ENCODE peak calls at places on chromosome 17, in seven cellular contexts. One of them, this sample, is unnamed.

GRCh38 chr17:36643086-36643685 is 41.8 kb downstream of the MRM1 start:
- DNase-seq in K562: no peak
- DNase-seq in A549: no peak
- DNase-seq in HepG2: no peak
- DNase-seq in H1: no peak
- DNase-seq in GM12878: no peak
- DNase-seq in SK-N-SH: no peak
- DNase-seq in this sample: no peak

GRCh38 chr17:17540278-17540906 is 44.2 kb upstream of the RASD1 start:
- DNase-seq in K562: no peak
- DNase-seq in A549: no peak
- DNase-seq in HepG2: no peak
- DNase-seq in H1: no peak
- DNase-seq in GM12878: no peak
- DNase-seq in SK-N-SH: peak
- DNase-seq in this sample: no peak

GRCh38 chr17:17851101-17851500 is 14.3 kb upstream of the SREBF1 start:
- DNase-seq in K562: no peak
- DNase-seq in A549: no peak
- DNase-seq in HepG2: no peak
- DNase-seq in H1: no peak
- DNase-seq in GM12878: no peak
- DNase-seq in SK-N-SH: no peak
- DNase-seq in this sample: no peak

GRCh38 chr17:27766438-27766837 is 33.9 kb downstream of the NOS2 start:
- DNase-seq in K562: no peak
- DNase-seq in A549: no peak
- DNase-seq in HepG2: no peak
- DNase-seq in H1: no peak
- DNase-seq in GM12878: no peak
- DNase-seq in SK-N-SH: no peak
- DNase-seq in this sample: no peak

GRCh38 chr17:40174528-40174927 is 2.7 kb upstream of the RAPGEFL1 start:
- DNase-seq in K562: no peak
- DNase-seq in A549: no peak
- DNase-seq in HepG2: no peak
- DNase-seq in H1: no peak
- DNase-seq in GM12878: no peak
- DNase-seq in SK-N-SH: no peak
- DNase-seq in this sample: no peak

GRCh38 chr17:40560592-40561293 is 4.5 kb downstream of the CCR7 start:
- DNase-seq in K562: peak
- DNase-seq in A549: no peak
- DNase-seq in HepG2: no peak
- DNase-seq in H1: no peak
- DNase-seq in GM12878: peak
- DNase-seq in SK-N-SH: no peak
- DNase-seq in this sample: peak

GRCh38 chr17:32878211-32878610 is 1.3 kb upstream of the MYO1D start:
- DNase-seq in K562: no peak
- DNase-seq in A549: no peak
- DNase-seq in HepG2: no peak
- DNase-seq in H1: no peak
- DNase-seq in GM12878: no peak
- DNase-seq in SK-N-SH: no peak
- DNase-seq in this sample: peak

GRCh38 chr17:39385040-39385439 is 16.4 kb downstream of the FBXL20 start:
- DNase-seq in K562: no peak
- DNase-seq in A549: no peak
- DNase-seq in HepG2: no peak
- DNase-seq in H1: no peak
- DNase-seq in GM12878: no peak
- DNase-seq in SK-N-SH: no peak
- DNase-seq in this sample: no peak

GRCh38 chr17:27384261-27384701 is 72.0 kb upstream of the KSR1 start:
- DNase-seq in K562: no peak
- DNase-seq in A549: peak
- DNase-seq in HepG2: no peak
- DNase-seq in H1: no peak
- DNase-seq in GM12878: no peak
- DNase-seq in SK-N-SH: no peak
- DNase-seq in this sample: peak

GRCh38 chr17:57032343-57032742 is 52.7 kb upstream of the AKAP1 start:
- DNase-seq in K562: no peak
- DNase-seq in A549: no peak
- DNase-seq in HepG2: no peak
- DNase-seq in H1: no peak
- DNase-seq in GM12878: no peak
- DNase-seq in SK-N-SH: no peak
- DNase-seq in this sample: no peak

GRCh38 chr17:44595216-44595775 is 38.0 kb downstream of the FZD2 start:
- DNase-seq in K562: no peak
- DNase-seq in A549: no peak
- DNase-seq in HepG2: no peak
- DNase-seq in H1: no peak
- DNase-seq in GM12878: no peak
- DNase-seq in SK-N-SH: no peak
- DNase-seq in this sample: no peak

GRCh38 chr17:57480438-57481196 is 224.3 kb downstream of the MSI2 start:
- DNase-seq in K562: peak
- DNase-seq in A549: no peak
- DNase-seq in HepG2: peak
- DNase-seq in H1: no peak
- DNase-seq in GM12878: no peak
- DNase-seq in SK-N-SH: peak
- DNase-seq in this sample: peak

GRCh38 chr17:7618608-7619007 is 3.9 kb upstream of the FXR2 start:
- DNase-seq in K562: no peak
- DNase-seq in A549: no peak
- DNase-seq in HepG2: no peak
- DNase-seq in H1: no peak
- DNase-seq in GM12878: no peak
- DNase-seq in SK-N-SH: no peak
- DNase-seq in this sample: no peak

GRCh38 chr17:21300601-21301571 is 16.4 kb downstream of the MAP2K3 start:
- DNase-seq in K562: no peak
- DNase-seq in A549: no peak
- DNase-seq in HepG2: no peak
- DNase-seq in H1: no peak
- DNase-seq in GM12878: no peak
- DNase-seq in SK-N-SH: no peak
- DNase-seq in this sample: no peak

GRCh38 chr17:15377200-15377599 is 35.8 kb upstream of the TEKT3 start:
- DNase-seq in K562: no peak
- DNase-seq in A549: no peak
- DNase-seq in HepG2: no peak
- DNase-seq in H1: no peak
- DNase-seq in GM12878: no peak
- DNase-seq in SK-N-SH: no peak
- DNase-seq in this sample: peak

GRCh38 chr17:10210151-10210574 is 11.8 kb upstream of the GAS7 start:
- DNase-seq in K562: no peak
- DNase-seq in A549: no peak
- DNase-seq in HepG2: no peak
- DNase-seq in H1: peak
- DNase-seq in GM12878: no peak
- DNase-seq in SK-N-SH: no peak
- DNase-seq in this sample: peak

GRCh38 chr17:5003214-5003867 is 5.6 kb downstream of the KIF1C start:
- DNase-seq in K562: no peak
- DNase-seq in A549: no peak
- DNase-seq in HepG2: no peak
- DNase-seq in H1: no peak
- DNase-seq in GM12878: no peak
- DNase-seq in SK-N-SH: no peak
- DNase-seq in this sample: no peak

GRCh38 chr17:49572226-49572625 is 3.4 kb upstream of the NXPH3 start:
- DNase-seq in K562: no peak
- DNase-seq in A549: no peak
- DNase-seq in HepG2: no peak
- DNase-seq in H1: no peak
- DNase-seq in GM12878: no peak
- DNase-seq in SK-N-SH: no peak
- DNase-seq in this sample: no peak

GRCh38 chr17:3639981-3640596 is 3.5 kb downstream of the CTNS start:
- DNase-seq in K562: peak
- DNase-seq in A549: no peak
- DNase-seq in HepG2: no peak
- DNase-seq in H1: no peak
- DNase-seq in GM12878: no peak
- DNase-seq in SK-N-SH: no peak
- DNase-seq in this sample: peak

GRCh38 chr17:79361221-79361734 is 249.6 kb downstream of the RBFOX3 start:
- DNase-seq in K562: no peak
- DNase-seq in A549: no peak
- DNase-seq in HepG2: no peak
- DNase-seq in H1: no peak
- DNase-seq in GM12878: no peak
- DNase-seq in SK-N-SH: no peak
- DNase-seq in this sample: no peak
- TF ChIP-seq RFX5 in K562: no peak
- TF ChIP-seq RFX5 in A549: no peak
- TF ChIP-seq RFX5 in HepG2: no peak
- TF ChIP-seq RFX5 in H1: no peak
- TF ChIP-seq RFX5 in GM12878: no peak
- TF ChIP-seq RFX5 in SK-N-SH: no peak
- TF ChIP-seq RFX5 in this sample: no peak

GRCh38 chr17:76382803-76383644 is 1.4 kb upstream of the SPHK1 start:
- DNase-seq in K562: peak
- DNase-seq in A549: peak
- DNase-seq in HepG2: peak
- DNase-seq in H1: no peak
- DNase-seq in GM12878: no peak
- DNase-seq in SK-N-SH: peak
- DNase-seq in this sample: peak
- TF ChIP-seq RFX5 in K562: no peak
- TF ChIP-seq RFX5 in A549: no peak
- TF ChIP-seq RFX5 in HepG2: no peak
- TF ChIP-seq RFX5 in H1: no peak
- TF ChIP-seq RFX5 in GM12878: no peak
- TF ChIP-seq RFX5 in SK-N-SH: no peak
- TF ChIP-seq RFX5 in this sample: no peak

DNA sequence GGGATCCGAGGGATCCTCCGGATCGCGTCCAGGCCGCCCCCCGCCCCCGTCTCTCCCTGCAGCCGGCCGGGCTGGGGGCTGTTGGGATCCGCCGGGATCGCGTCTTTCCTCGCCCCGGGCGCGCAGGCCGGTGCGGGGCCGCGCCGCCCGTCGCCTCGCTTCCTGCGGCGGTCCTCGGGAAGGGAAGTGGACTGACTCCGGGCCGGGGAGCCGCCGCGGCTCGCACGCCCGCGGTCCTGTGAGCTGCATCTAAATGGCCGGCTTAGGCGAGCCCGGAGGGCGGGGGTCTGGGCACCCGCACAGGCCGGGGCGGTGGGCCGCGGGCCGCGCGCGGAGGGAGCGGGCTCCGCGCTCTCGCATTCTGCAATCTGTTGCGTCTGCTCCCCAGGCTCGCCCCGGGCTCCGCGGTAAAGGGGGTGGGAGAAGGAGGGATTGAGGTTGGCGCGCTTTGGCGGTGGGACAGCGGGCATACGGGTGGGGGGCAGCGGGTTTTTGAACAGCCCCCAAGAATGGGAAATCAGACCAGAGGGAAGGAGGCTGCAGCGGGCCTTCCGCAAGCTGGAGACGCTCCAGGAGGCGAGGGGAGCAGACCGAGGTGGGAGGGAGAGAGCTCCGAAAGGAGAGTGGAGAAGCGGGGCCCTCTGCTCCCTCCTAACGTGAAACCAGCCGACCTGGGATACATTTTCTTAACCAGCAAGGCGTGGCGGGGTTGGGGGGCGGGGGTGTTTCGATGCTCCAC is 2.2 kb downstream of the TMEM132E start:
- DNase-seq in K562: no peak
- DNase-seq in A549: no peak
- DNase-seq in HepG2: no peak
- DNase-seq in H1: no peak
- DNase-seq in GM12878: no peak
- DNase-seq in SK-N-SH: peak
- DNase-seq in this sample: no peak
- TF ChIP-seq RFX5 in K562: no peak
- TF ChIP-seq RFX5 in A549: no peak
- TF ChIP-seq RFX5 in HepG2: no peak
- TF ChIP-seq RFX5 in H1: no peak
- TF ChIP-seq RFX5 in GM12878: no peak
- TF ChIP-seq RFX5 in SK-N-SH: no peak
- TF ChIP-seq RFX5 in this sample: no peak

GRCh38 chr17:64355536-64356303 is 34.9 kb downstream of the PECAM1 start:
- DNase-seq in K562: no peak
- DNase-seq in A549: no peak
- DNase-seq in HepG2: no peak
- DNase-seq in H1: no peak
- DNase-seq in GM12878: no peak
- DNase-seq in SK-N-SH: no peak
- DNase-seq in this sample: peak

GRCh38 chr17:64356304-64356686 is 34.4 kb downstream of the PECAM1 start:
- DNase-seq in K562: no peak
- DNase-seq in A549: no peak
- DNase-seq in HepG2: no peak
- DNase-seq in H1: no peak
- DNase-seq in GM12878: no peak
- DNase-seq in SK-N-SH: no peak
- DNase-seq in this sample: no peak

GRCh38 chr17:64354396-64354795 is 36.3 kb downstream of the PECAM1 start:
- DNase-seq in K562: no peak
- DNase-seq in A549: no peak
- DNase-seq in HepG2: no peak
- DNase-seq in H1: no peak
- DNase-seq in GM12878: no peak
- DNase-seq in SK-N-SH: no peak
- DNase-seq in this sample: no peak

GRCh38 chr17:64357191-64357981 is 33.3 kb downstream of the PECAM1 start:
- DNase-seq in K562: peak
- DNase-seq in A549: no peak
- DNase-seq in HepG2: no peak
- DNase-seq in H1: no peak
- DNase-seq in GM12878: no peak
- DNase-seq in SK-N-SH: no peak
- DNase-seq in this sample: peak

DNA sequence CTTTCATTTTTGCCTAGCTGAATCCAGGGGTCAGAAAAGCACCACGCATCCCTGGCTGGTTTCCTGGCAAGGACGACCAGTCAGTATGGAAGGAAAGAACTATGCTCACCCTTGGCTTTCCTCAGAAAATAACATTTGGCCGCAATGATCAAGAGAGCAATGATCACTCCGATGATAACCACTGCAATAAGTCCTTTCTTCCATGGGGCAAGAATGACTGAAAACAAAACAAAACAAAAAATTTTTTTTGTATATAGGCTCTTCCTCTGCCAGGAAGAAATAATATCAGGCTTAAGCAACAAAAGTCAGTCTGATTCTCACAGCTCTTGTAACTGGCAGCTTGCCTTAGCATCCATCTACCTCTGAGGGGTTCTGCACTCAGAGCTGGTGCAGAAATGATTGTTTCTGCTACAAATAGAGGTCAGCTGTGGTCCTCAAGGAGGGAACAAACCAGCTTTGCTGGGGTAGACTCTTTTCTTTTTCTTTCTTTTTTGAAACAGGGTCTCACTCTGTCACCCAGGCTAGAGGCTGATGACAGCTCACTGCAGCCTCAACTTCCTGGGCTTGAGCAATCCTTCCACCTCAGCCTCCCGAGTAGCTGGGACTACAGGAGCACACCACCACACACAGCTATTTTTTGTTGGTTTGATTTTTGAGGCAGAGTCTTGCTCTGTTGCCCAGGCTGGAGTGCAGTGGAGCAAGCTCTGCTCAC is 35.7 kb downstream of the PECAM1 start:
- DNase-seq in K562: no peak
- DNase-seq in A549: no peak
- DNase-seq in HepG2: no peak
- DNase-seq in H1: no peak
- DNase-seq in GM12878: no peak
- DNase-seq in SK-N-SH: no peak
- DNase-seq in this sample: peak
- TF ChIP-seq RFX5 in K562: no peak
- TF ChIP-seq RFX5 in A549: no peak
- TF ChIP-seq RFX5 in HepG2: no peak
- TF ChIP-seq RFX5 in H1: no peak
- TF ChIP-seq RFX5 in GM12878: no peak
- TF ChIP-seq RFX5 in SK-N-SH: no peak
- TF ChIP-seq RFX5 in this sample: no peak

This sample was measured in IMR-90.